ENCODE peak calls at places on chromosomes 16 and 17, in four cellular contexts. One of them, this sample, is unnamed.

GRCh38 chr16:11481987-11482386 is 104.7 kb downstream of the LITAF start:
- DNase-seq in uterus: no peak
- DNase-seq in stimulated activated CD4-positive, alpha-beta T cell treated with anti-CD3 and anti-CD28 coated beads, Interleukin-1b, Interleukin-23, amount 100 ng/mL, for 4 hours: no peak
- DNase-seq in B cell: no peak
- DNase-seq in this sample: no peak

GRCh38 chr16:19182487-19182886 is 14.4 kb downstream of the SYT17 start:
- DNase-seq in uterus: no peak
- DNase-seq in stimulated activated CD4-positive, alpha-beta T cell treated with anti-CD3 and anti-CD28 coated beads, Interleukin-1b, Interleukin-23, amount 100 ng/mL, for 4 hours: no peak
- DNase-seq in B cell: no peak
- DNase-seq in this sample: no peak

GRCh38 chr16:11079657-11080187 is 135.4 kb downstream of the CLEC16A start:
- DNase-seq in uterus: peak
- DNase-seq in stimulated activated CD4-positive, alpha-beta T cell treated with anti-CD3 and anti-CD28 coated beads, Interleukin-1b, Interleukin-23, amount 100 ng/mL, for 4 hours: no peak
- DNase-seq in B cell: no peak
- DNase-seq in this sample: no peak

GRCh38 chr17:33292184-33292980 is 713 bp downstream of the ASIC2 start:
- DNase-seq in uterus: peak
- DNase-seq in stimulated activated CD4-positive, alpha-beta T cell treated with anti-CD3 and anti-CD28 coated beads, Interleukin-1b, Interleukin-23, amount 100 ng/mL, for 4 hours: no peak
- DNase-seq in B cell: no peak
- DNase-seq in this sample: no peak

GRCh38 chr16:9090101-9090959 is 1.1 kb upstream of the HAPSTR1 start:
- DNase-seq in uterus: peak
- DNase-seq in stimulated activated CD4-positive, alpha-beta T cell treated with anti-CD3 and anti-CD28 coated beads, Interleukin-1b, Interleukin-23, amount 100 ng/mL, for 4 hours: peak
- DNase-seq in B cell: no peak
- DNase-seq in this sample: no peak

GRCh38 chr17:59427425-59427921 is 96.0 kb downstream of the YPEL2 start:
- DNase-seq in uterus: no peak
- DNase-seq in stimulated activated CD4-positive, alpha-beta T cell treated with anti-CD3 and anti-CD28 coated beads, Interleukin-1b, Interleukin-23, amount 100 ng/mL, for 4 hours: no peak
- DNase-seq in B cell: no peak
- DNase-seq in this sample: no peak

GRCh38 chr16:10870137-10870776 is 6.7 kb upstream of the CIITA start:
- DNase-seq in uterus: no peak
- DNase-seq in stimulated activated CD4-positive, alpha-beta T cell treated with anti-CD3 and anti-CD28 coated beads, Interleukin-1b, Interleukin-23, amount 100 ng/mL, for 4 hours: no peak
- DNase-seq in B cell: peak
- DNase-seq in this sample: no peak

GRCh38 chr16:15952265-15952711 is 2.9 kb downstream of the ABCC1 start:
- DNase-seq in uterus: no peak
- DNase-seq in stimulated activated CD4-positive, alpha-beta T cell treated with anti-CD3 and anti-CD28 coated beads, Interleukin-1b, Interleukin-23, amount 100 ng/mL, for 4 hours: no peak
- DNase-seq in B cell: no peak
- DNase-seq in this sample: no peak

GRCh38 chr17:32299579-32300158 is 34.0 kb downstream of the RHBDL3 start:
- DNase-seq in uterus: no peak
- DNase-seq in stimulated activated CD4-positive, alpha-beta T cell treated with anti-CD3 and anti-CD28 coated beads, Interleukin-1b, Interleukin-23, amount 100 ng/mL, for 4 hours: no peak
- DNase-seq in B cell: no peak
- DNase-seq in this sample: no peak

GRCh38 chr17:47905221-47905733 is 9.2 kb downstream of the SP2 start:
- DNase-seq in uterus: peak
- DNase-seq in stimulated activated CD4-positive, alpha-beta T cell treated with anti-CD3 and anti-CD28 coated beads, Interleukin-1b, Interleukin-23, amount 100 ng/mL, for 4 hours: no peak
- DNase-seq in B cell: no peak
- DNase-seq in this sample: no peak

GRCh38 chr17:81512560-81512983 is at the start of gene ACTG1:
- DNase-seq in uterus: peak
- DNase-seq in stimulated activated CD4-positive, alpha-beta T cell treated with anti-CD3 and anti-CD28 coated beads, Interleukin-1b, Interleukin-23, amount 100 ng/mL, for 4 hours: peak
- DNase-seq in B cell: peak
- DNase-seq in this sample: peak

GRCh38 chr16:16150117-16150877 is 73.0 kb downstream of the ABCC6 start:
- DNase-seq in uterus: peak
- DNase-seq in stimulated activated CD4-positive, alpha-beta T cell treated with anti-CD3 and anti-CD28 coated beads, Interleukin-1b, Interleukin-23, amount 100 ng/mL, for 4 hours: no peak
- DNase-seq in B cell: no peak
- DNase-seq in this sample: no peak

GRCh38 chr16:81921415-81921814 is 89.9 kb downstream of the SDR42E1 start:
- DNase-seq in uterus: no peak
- DNase-seq in stimulated activated CD4-positive, alpha-beta T cell treated with anti-CD3 and anti-CD28 coated beads, Interleukin-1b, Interleukin-23, amount 100 ng/mL, for 4 hours: no peak
- DNase-seq in B cell: no peak
- DNase-seq in this sample: no peak

GRCh38 chr17:78925662-78926555 is 722 bp upstream of the TIMP2 start:
- DNase-seq in uterus: peak
- DNase-seq in stimulated activated CD4-positive, alpha-beta T cell treated with anti-CD3 and anti-CD28 coated beads, Interleukin-1b, Interleukin-23, amount 100 ng/mL, for 4 hours: no peak
- DNase-seq in B cell: no peak
- DNase-seq in this sample: no peak

GRCh38 chr16:56776562-56776961 is 46.6 kb downstream of the NUP93 start:
- DNase-seq in uterus: peak
- DNase-seq in stimulated activated CD4-positive, alpha-beta T cell treated with anti-CD3 and anti-CD28 coated beads, Interleukin-1b, Interleukin-23, amount 100 ng/mL, for 4 hours: no peak
- DNase-seq in B cell: no peak
- DNase-seq in this sample: peak

GRCh38 chr16:49763826-49764225 is 92.1 kb downstream of the ZNF423 start:
- DNase-seq in uterus: no peak
- DNase-seq in stimulated activated CD4-positive, alpha-beta T cell treated with anti-CD3 and anti-CD28 coated beads, Interleukin-1b, Interleukin-23, amount 100 ng/mL, for 4 hours: no peak
- DNase-seq in B cell: no peak
- DNase-seq in this sample: no peak

GRCh38 chr16:64152010-64152767 is 969.7 kb downstream of the CDH11 start:
- DNase-seq in uterus: no peak
- DNase-seq in stimulated activated CD4-positive, alpha-beta T cell treated with anti-CD3 and anti-CD28 coated beads, Interleukin-1b, Interleukin-23, amount 100 ng/mL, for 4 hours: no peak
- DNase-seq in B cell: no peak
- DNase-seq in this sample: no peak